ENCODE peak calls at places on chromosome 1, in nine cellular contexts. One of them, this sample, is unnamed.

GRCh38 chr1:8448906-8449661 is 131.2 kb downstream of the SLC45A1 start:
- DNase-seq in A549: no peak
- DNase-seq in lung microvascular endothelial cell: no peak
- DNase-seq in nucleus accumbens: no peak
- DNase-seq in brain microvascular endothelial cell: no peak
- DNase-seq in mammary epithelial cell: peak
- DNase-seq in T-cell: no peak
- DNase-seq in D721Med: no peak
- DNase-seq in RPMI7951: peak
- DNase-seq in this sample: no peak

GRCh38 chr1:146032613-146033219 is 11.2 kb upstream of the HJV start:
- DNase-seq in A549: peak
- DNase-seq in lung microvascular endothelial cell: peak
- DNase-seq in nucleus accumbens: no peak
- DNase-seq in brain microvascular endothelial cell: peak
- DNase-seq in mammary epithelial cell: peak
- DNase-seq in T-cell: no peak
- DNase-seq in D721Med: no peak
- DNase-seq in RPMI7951: peak
- DNase-seq in this sample: peak

GRCh38 chr1:45569962-45570581 is 13.8 kb upstream of the NASP start:
- DNase-seq in A549: peak
- DNase-seq in lung microvascular endothelial cell: peak
- DNase-seq in nucleus accumbens: peak
- DNase-seq in brain microvascular endothelial cell: peak
- DNase-seq in mammary epithelial cell: peak
- DNase-seq in T-cell: peak
- DNase-seq in D721Med: no peak
- DNase-seq in RPMI7951: peak
- DNase-seq in this sample: peak

GRCh38 chr1:147078606-147079399 is 93.5 kb downstream of the PRKAB2 start:
- DNase-seq in A549: no peak
- DNase-seq in lung microvascular endothelial cell: no peak
- DNase-seq in nucleus accumbens: no peak
- DNase-seq in brain microvascular endothelial cell: no peak
- DNase-seq in mammary epithelial cell: no peak
- DNase-seq in T-cell: no peak
- DNase-seq in D721Med: no peak
- DNase-seq in RPMI7951: no peak
- DNase-seq in this sample: no peak

GRCh38 chr1:161736332-161736969 is 13.1 kb upstream of the DUSP12 start:
- DNase-seq in A549: peak
- DNase-seq in lung microvascular endothelial cell: no peak
- DNase-seq in nucleus accumbens: no peak
- DNase-seq in brain microvascular endothelial cell: no peak
- DNase-seq in mammary epithelial cell: peak
- DNase-seq in T-cell: no peak
- DNase-seq in D721Med: no peak
- DNase-seq in RPMI7951: no peak
- DNase-seq in this sample: peak

GRCh38 chr1:150695561-150695960 is 1.4 kb downstream of the GOLPH3L start:
- DNase-seq in A549: no peak
- DNase-seq in lung microvascular endothelial cell: no peak
- DNase-seq in nucleus accumbens: no peak
- DNase-seq in brain microvascular endothelial cell: no peak
- DNase-seq in mammary epithelial cell: peak
- DNase-seq in T-cell: no peak
- DNase-seq in D721Med: no peak
- DNase-seq in RPMI7951: no peak
- DNase-seq in this sample: no peak

GRCh38 chr1:55877440-55878232 is 662.5 kb upstream of the USP24 start:
- DNase-seq in A549: no peak
- DNase-seq in lung microvascular endothelial cell: no peak
- DNase-seq in nucleus accumbens: no peak
- DNase-seq in brain microvascular endothelial cell: no peak
- DNase-seq in mammary epithelial cell: no peak
- DNase-seq in T-cell: no peak
- DNase-seq in D721Med: no peak
- DNase-seq in RPMI7951: peak
- DNase-seq in this sample: peak

GRCh38 chr1:230197644-230198567 is 130.9 kb downstream of the GALNT2 start:
- DNase-seq in A549: no peak
- DNase-seq in lung microvascular endothelial cell: no peak
- DNase-seq in nucleus accumbens: no peak
- DNase-seq in brain microvascular endothelial cell: no peak
- DNase-seq in mammary epithelial cell: no peak
- DNase-seq in T-cell: no peak
- DNase-seq in D721Med: no peak
- DNase-seq in RPMI7951: no peak
- DNase-seq in this sample: no peak

GRCh38 chr1:26677306-26678115 is 18.3 kb upstream of the ARID1A start:
- DNase-seq in A549: peak
- DNase-seq in lung microvascular endothelial cell: peak
- DNase-seq in nucleus accumbens: peak
- DNase-seq in brain microvascular endothelial cell: peak
- DNase-seq in mammary epithelial cell: peak
- DNase-seq in T-cell: peak
- DNase-seq in D721Med: no peak
- DNase-seq in RPMI7951: peak
- DNase-seq in this sample: peak

GRCh38 chr1:24714859-24715520 is 30.3 kb upstream of the CLIC4 start:
- DNase-seq in A549: no peak
- DNase-seq in lung microvascular endothelial cell: no peak
- DNase-seq in nucleus accumbens: peak
- DNase-seq in brain microvascular endothelial cell: no peak
- DNase-seq in mammary epithelial cell: peak
- DNase-seq in T-cell: no peak
- DNase-seq in D721Med: no peak
- DNase-seq in RPMI7951: peak
- DNase-seq in this sample: no peak

GRCh38 chr1:186882372-186883134 is 53.8 kb downstream of the PLA2G4A start:
- DNase-seq in A549: no peak
- DNase-seq in lung microvascular endothelial cell: no peak
- DNase-seq in nucleus accumbens: no peak
- DNase-seq in brain microvascular endothelial cell: peak
- DNase-seq in mammary epithelial cell: no peak
- DNase-seq in T-cell: no peak
- DNase-seq in D721Med: no peak
- DNase-seq in RPMI7951: no peak
- DNase-seq in this sample: no peak

GRCh38 chr1:41657679-41658078 is 173.2 kb upstream of the EDN2 start:
- DNase-seq in A549: no peak
- DNase-seq in lung microvascular endothelial cell: no peak
- DNase-seq in nucleus accumbens: no peak
- DNase-seq in brain microvascular endothelial cell: no peak
- DNase-seq in mammary epithelial cell: no peak
- DNase-seq in T-cell: no peak
- DNase-seq in D721Med: no peak
- DNase-seq in RPMI7951: no peak
- DNase-seq in this sample: no peak

GRCh38 chr1:98389809-98390208 is 271.7 kb upstream of the SNX7 start:
- DNase-seq in A549: no peak
- DNase-seq in lung microvascular endothelial cell: no peak
- DNase-seq in nucleus accumbens: no peak
- DNase-seq in brain microvascular endothelial cell: peak
- DNase-seq in mammary epithelial cell: peak
- DNase-seq in T-cell: no peak
- DNase-seq in D721Med: no peak
- DNase-seq in RPMI7951: peak
- DNase-seq in this sample: no peak

GRCh38 chr1:20893931-20894330 is 106.8 kb upstream of the HP1BP3 start:
- DNase-seq in A549: no peak
- DNase-seq in lung microvascular endothelial cell: no peak
- DNase-seq in nucleus accumbens: no peak
- DNase-seq in brain microvascular endothelial cell: no peak
- DNase-seq in mammary epithelial cell: peak
- DNase-seq in T-cell: no peak
- DNase-seq in D721Med: no peak
- DNase-seq in RPMI7951: no peak
- DNase-seq in this sample: no peak

GRCh38 chr1:5815716-5816115 is 176.5 kb downstream of the NPHP4 start:
- DNase-seq in A549: no peak
- DNase-seq in lung microvascular endothelial cell: no peak
- DNase-seq in nucleus accumbens: no peak
- DNase-seq in brain microvascular endothelial cell: no peak
- DNase-seq in mammary epithelial cell: no peak
- DNase-seq in T-cell: no peak
- DNase-seq in D721Med: no peak
- DNase-seq in RPMI7951: no peak
- DNase-seq in this sample: no peak

GRCh38 chr1:162629651-162630050 is 2.6 kb upstream of the DDR2 start:
- DNase-seq in A549: no peak
- DNase-seq in lung microvascular endothelial cell: peak
- DNase-seq in nucleus accumbens: no peak
- DNase-seq in brain microvascular endothelial cell: peak
- DNase-seq in mammary epithelial cell: no peak
- DNase-seq in T-cell: no peak
- DNase-seq in D721Med: no peak
- DNase-seq in RPMI7951: peak
- DNase-seq in this sample: no peak

This sample was measured in A172.